ENCODE peak calls at places on chromosome 10, in five cellular contexts. C is kidney epithelial cell; T is putamen; M is nucleus accumbens; X is activated T-cell treated with anti-CD3 and anti-CD28 coated beads, Interleukin-2, amount 50 U/mL, for 4 hours. S is an unnamed sample.

GRCh38 chr10:63005246-63005645 is 127.9 kb upstream of the NRBF2 start:
- DNase-seq in C (no peak), T (no peak), M (no peak), X (no peak), S (no peak)

GRCh38 chr10:127563718-127564553 is 14.8 kb downstream of the NPS start:
- DNase-seq in C (no peak), T (no peak), M (no peak), X (no peak), S (no peak)

GRCh38 chr10:88901610-88902327 is 21.7 kb downstream of the STAMBPL1 start:
- DNase-seq in C (no peak), T (peak), M (no peak), X (no peak), S (no peak)

GRCh38 chr10:116771101-116771705 is 28.8 kb upstream of the HSPA12A start:
- DNase-seq in C (no peak), T (no peak), M (no peak), X (no peak), S (peak)

GRCh38 chr10:71761105-71761511 is 12.2 kb downstream of the VSIR start:
- DNase-seq in C (no peak), T (no peak), M (no peak), X (peak), S (no peak)

GRCh38 chr10:127163632-127164031 is 32.8 kb downstream of the INSYN2A start:
- DNase-seq in C (no peak), T (no peak), M (no peak), X (no peak), S (no peak)

GRCh38 chr10:87771871-87772500 is 46.0 kb downstream of the ATAD1 start:
- DNase-seq in C (no peak), T (no peak), M (no peak), X (no peak), S (no peak)

GRCh38 chr10:75294031-75294437 is 58.3 kb upstream of the COMTD1 start:
- DNase-seq in C (no peak), T (no peak), M (no peak), X (no peak), S (no peak)

GRCh38 chr10:87524296-87524695 is 19.6 kb downstream of the MINPP1 start:
- DNase-seq in C (no peak), T (no peak), M (no peak), X (no peak), S (no peak)

GRCh38 chr10:42954776-42955492 is 121.9 kb upstream of the RET start:
- DNase-seq in C (no peak), T (no peak), M (no peak), X (peak), S (peak)

GRCh38 chr10:120495226-120495625 is 38.2 kb downstream of the PLPP4 start:
- DNase-seq in C (no peak), T (no peak), M (no peak), X (no peak), S (no peak)

GRCh38 chr10:25294032-25294926 is 119.5 kb downstream of the GPR158 start:
- DNase-seq in C (peak), T (peak), M (no peak), X (no peak), S (no peak)

GRCh38 chr10:120735773-120736371 is 115.3 kb upstream of the WDR11 start:
- DNase-seq in C (no peak), T (no peak), M (no peak), X (no peak), S (no peak)

GRCh38 chr10:60446855-60447254 is 57.2 kb upstream of the ANK3 start:
- DNase-seq in C (peak), T (no peak), M (no peak), X (no peak), S (no peak)

GRCh38 chr10:109664554-109664953 is 258.8 kb downstream of the XPNPEP1 start:
- DNase-seq in C (no peak), T (no peak), M (no peak), X (no peak), S (no peak)

GRCh38 chr10:20276127-20276979 is 460.1 kb downstream of the PLXDC2 start:
- DNase-seq in C (no peak), T (no peak), M (no peak), X (no peak), S (no peak)

GRCh38 chr10:101132636-101133473 is 1.8 kb downstream of the TLX1 start:
- DNase-seq in C (no peak), T (no peak), M (no peak), X (no peak), S (no peak)

GRCh38 chr10:59580257-59580863 is 129.3 kb downstream of the SLC16A9 start:
- DNase-seq in C (no peak), T (peak), M (no peak), X (no peak), S (no peak)

GRCh38 chr10:26780793-26781601 is 79.8 kb downstream of the ABI1 start:
- DNase-seq in C (peak), T (no peak), M (no peak), X (no peak), S (no peak)

GRCh38 chr10:15485684-15486316 is 114.7 kb upstream of the FAM171A1 start:
- DNase-seq in C (no peak), T (no peak), M (no peak), X (no peak), S (no peak)

GRCh38 chr10:14659626-14660196 is 115.0 kb downstream of the FAM107B start:
- DNase-seq in C (no peak), T (peak), M (no peak), X (peak), S (peak)

GRCh38 chr10:66349076-66349475 is 576.8 kb upstream of the LRRTM3 start:
- DNase-seq in C (no peak), T (no peak), M (no peak), X (no peak), S (no peak)

GRCh38 chr10:102313221-102313896 is 68.0 kb downstream of the GBF1 start:
- DNase-seq in C (no peak), T (no peak), M (no peak), X (no peak), S (no peak)

GRCh38 chr10:127952918-127953317 is 46.0 kb downstream of the PTPRE start:
- DNase-seq in C (no peak), T (no peak), M (no peak), X (no peak), S (no peak)

GRCh38 chr10:3094565-3095168 is 27.3 kb downstream of the PFKP start:
- DNase-seq in C (no peak), T (no peak), M (no peak), X (no peak), S (no peak)

GRCh38 chr10:112360308-112361270 is 13.3 kb upstream of the ACSL5 start:
- DNase-seq in C (no peak), T (no peak), M (no peak), X (no peak), S (no peak)

GRCh38 chr10:335151-335800 is 200.0 kb downstream of the ZMYND11 start:
- DNase-seq in C (no peak), T (no peak), M (no peak), X (no peak), S (no peak)

GRCh38 chr10:109915566-109915965 is 7.7 kb downstream of the XPNPEP1 start:
- DNase-seq in C (no peak), T (no peak), M (no peak), X (no peak), S (no peak)